ENCODE peak calls at places on chromosomes 12 and 14, in nine cellular contexts. One of them, this sample, is unnamed.

GRCh38 chr12:124660846-124661245 is 93.4 kb upstream of the NCOR2 start:
- DNase-seq in stimulated activated CD8-positive, alpha-beta memory T cell treated with anti-CD3 and anti-CD28 coated beads, Interleukin-15, amount 100 ng/mL, for 24 hours: no peak
- DNase-seq in endothelial cell: no peak
- DNase-seq in kidney glomerular epithelial cell: no peak
- DNase-seq in T-helper 2 cell: no peak
- DNase-seq in iPS DF 6.9: no peak
- DNase-seq in fibroblast of lung: no peak
- DNase-seq in cerebellar cortex: peak
- DNase-seq in mucosa of gallbladder: no peak
- DNase-seq in this sample: no peak

GRCh38 chr14:50619569-50620141 is 48.5 kb downstream of the SAV1 start:
- DNase-seq in stimulated activated CD8-positive, alpha-beta memory T cell treated with anti-CD3 and anti-CD28 coated beads, Interleukin-15, amount 100 ng/mL, for 24 hours: no peak
- DNase-seq in endothelial cell: no peak
- DNase-seq in kidney glomerular epithelial cell: peak
- DNase-seq in T-helper 2 cell: no peak
- DNase-seq in iPS DF 6.9: no peak
- DNase-seq in fibroblast of lung: peak
- DNase-seq in cerebellar cortex: peak
- DNase-seq in mucosa of gallbladder: no peak
- DNase-seq in this sample: no peak

GRCh38 chr12:25254271-25254880 is 3.6 kb upstream of the KRAS start:
- DNase-seq in stimulated activated CD8-positive, alpha-beta memory T cell treated with anti-CD3 and anti-CD28 coated beads, Interleukin-15, amount 100 ng/mL, for 24 hours: no peak
- DNase-seq in endothelial cell: no peak
- DNase-seq in kidney glomerular epithelial cell: peak
- DNase-seq in T-helper 2 cell: no peak
- DNase-seq in iPS DF 6.9: no peak
- DNase-seq in fibroblast of lung: no peak
- DNase-seq in cerebellar cortex: no peak
- DNase-seq in mucosa of gallbladder: no peak
- DNase-seq in this sample: no peak

GRCh38 chr14:43539210-43539609 is 967.9 kb downstream of the FSCB start:
- DNase-seq in stimulated activated CD8-positive, alpha-beta memory T cell treated with anti-CD3 and anti-CD28 coated beads, Interleukin-15, amount 100 ng/mL, for 24 hours: no peak
- DNase-seq in endothelial cell: peak
- DNase-seq in kidney glomerular epithelial cell: peak
- DNase-seq in T-helper 2 cell: no peak
- DNase-seq in iPS DF 6.9: peak
- DNase-seq in fibroblast of lung: peak
- DNase-seq in cerebellar cortex: no peak
- DNase-seq in mucosa of gallbladder: peak
- DNase-seq in this sample: no peak

GRCh38 chr12:71354871-71355270 is 84.7 kb upstream of the LGR5 start:
- DNase-seq in stimulated activated CD8-positive, alpha-beta memory T cell treated with anti-CD3 and anti-CD28 coated beads, Interleukin-15, amount 100 ng/mL, for 24 hours: no peak
- DNase-seq in endothelial cell: no peak
- DNase-seq in kidney glomerular epithelial cell: no peak
- DNase-seq in T-helper 2 cell: no peak
- DNase-seq in iPS DF 6.9: no peak
- DNase-seq in fibroblast of lung: no peak
- DNase-seq in cerebellar cortex: no peak
- DNase-seq in mucosa of gallbladder: no peak
- DNase-seq in this sample: no peak

GRCh38 chr14:38973083-38973700 is 129.8 kb downstream of the SEC23A start:
- DNase-seq in stimulated activated CD8-positive, alpha-beta memory T cell treated with anti-CD3 and anti-CD28 coated beads, Interleukin-15, amount 100 ng/mL, for 24 hours: no peak
- DNase-seq in endothelial cell: no peak
- DNase-seq in kidney glomerular epithelial cell: no peak
- DNase-seq in T-helper 2 cell: no peak
- DNase-seq in iPS DF 6.9: no peak
- DNase-seq in fibroblast of lung: no peak
- DNase-seq in cerebellar cortex: no peak
- DNase-seq in mucosa of gallbladder: no peak
- DNase-seq in this sample: no peak

GRCh38 chr12:90029317-90029716 is 320.7 kb upstream of the ATP2B1 start:
- DNase-seq in stimulated activated CD8-positive, alpha-beta memory T cell treated with anti-CD3 and anti-CD28 coated beads, Interleukin-15, amount 100 ng/mL, for 24 hours: no peak
- DNase-seq in endothelial cell: no peak
- DNase-seq in kidney glomerular epithelial cell: no peak
- DNase-seq in T-helper 2 cell: no peak
- DNase-seq in iPS DF 6.9: no peak
- DNase-seq in fibroblast of lung: no peak
- DNase-seq in cerebellar cortex: peak
- DNase-seq in mucosa of gallbladder: no peak
- DNase-seq in this sample: no peak

GRCh38 chr12:57011438-57012424 is 4.6 kb downstream of the TAC3 start:
- DNase-seq in stimulated activated CD8-positive, alpha-beta memory T cell treated with anti-CD3 and anti-CD28 coated beads, Interleukin-15, amount 100 ng/mL, for 24 hours: no peak
- DNase-seq in endothelial cell: no peak
- DNase-seq in kidney glomerular epithelial cell: no peak
- DNase-seq in T-helper 2 cell: no peak
- DNase-seq in iPS DF 6.9: no peak
- DNase-seq in fibroblast of lung: no peak
- DNase-seq in cerebellar cortex: no peak
- DNase-seq in mucosa of gallbladder: no peak
- DNase-seq in this sample: no peak

GRCh38 chr12:49038291-49038955 is 19.8 kb upstream of the PRKAG1 start:
- DNase-seq in stimulated activated CD8-positive, alpha-beta memory T cell treated with anti-CD3 and anti-CD28 coated beads, Interleukin-15, amount 100 ng/mL, for 24 hours: no peak
- DNase-seq in endothelial cell: no peak
- DNase-seq in kidney glomerular epithelial cell: no peak
- DNase-seq in T-helper 2 cell: no peak
- DNase-seq in iPS DF 6.9: no peak
- DNase-seq in fibroblast of lung: no peak
- DNase-seq in cerebellar cortex: peak
- DNase-seq in mucosa of gallbladder: no peak
- DNase-seq in this sample: no peak

GRCh38 chr12:116677202-116677651 is 60.6 kb downstream of the SPRING1 start:
- DNase-seq in stimulated activated CD8-positive, alpha-beta memory T cell treated with anti-CD3 and anti-CD28 coated beads, Interleukin-15, amount 100 ng/mL, for 24 hours: no peak
- DNase-seq in endothelial cell: no peak
- DNase-seq in kidney glomerular epithelial cell: no peak
- DNase-seq in T-helper 2 cell: no peak
- DNase-seq in iPS DF 6.9: no peak
- DNase-seq in fibroblast of lung: no peak
- DNase-seq in cerebellar cortex: no peak
- DNase-seq in mucosa of gallbladder: no peak
- DNase-seq in this sample: no peak

GRCh38 chr14:104878582-104878981 is 13.5 kb downstream of the CEP170B start:
- DNase-seq in stimulated activated CD8-positive, alpha-beta memory T cell treated with anti-CD3 and anti-CD28 coated beads, Interleukin-15, amount 100 ng/mL, for 24 hours: no peak
- DNase-seq in endothelial cell: no peak
- DNase-seq in kidney glomerular epithelial cell: no peak
- DNase-seq in T-helper 2 cell: no peak
- DNase-seq in iPS DF 6.9: no peak
- DNase-seq in fibroblast of lung: no peak
- DNase-seq in cerebellar cortex: peak
- DNase-seq in mucosa of gallbladder: no peak
- DNase-seq in this sample: no peak

GRCh38 chr12:91053951-91054715 is 3.7 kb downstream of the KERA start:
- DNase-seq in stimulated activated CD8-positive, alpha-beta memory T cell treated with anti-CD3 and anti-CD28 coated beads, Interleukin-15, amount 100 ng/mL, for 24 hours: no peak
- DNase-seq in endothelial cell: no peak
- DNase-seq in kidney glomerular epithelial cell: no peak
- DNase-seq in T-helper 2 cell: no peak
- DNase-seq in iPS DF 6.9: no peak
- DNase-seq in fibroblast of lung: peak
- DNase-seq in cerebellar cortex: no peak
- DNase-seq in mucosa of gallbladder: peak
- DNase-seq in this sample: no peak

GRCh38 chr12:12032771-12033588 is 37.8 kb upstream of the BCL2L14 start:
- DNase-seq in stimulated activated CD8-positive, alpha-beta memory T cell treated with anti-CD3 and anti-CD28 coated beads, Interleukin-15, amount 100 ng/mL, for 24 hours: no peak
- DNase-seq in endothelial cell: peak
- DNase-seq in kidney glomerular epithelial cell: peak
- DNase-seq in T-helper 2 cell: peak
- DNase-seq in iPS DF 6.9: peak
- DNase-seq in fibroblast of lung: peak
- DNase-seq in cerebellar cortex: peak
- DNase-seq in mucosa of gallbladder: peak
- DNase-seq in this sample: peak

GRCh38 chr12:117035287-117035686 is 63.9 kb downstream of the TESC start:
- DNase-seq in stimulated activated CD8-positive, alpha-beta memory T cell treated with anti-CD3 and anti-CD28 coated beads, Interleukin-15, amount 100 ng/mL, for 24 hours: no peak
- DNase-seq in endothelial cell: no peak
- DNase-seq in kidney glomerular epithelial cell: no peak
- DNase-seq in T-helper 2 cell: no peak
- DNase-seq in iPS DF 6.9: no peak
- DNase-seq in fibroblast of lung: no peak
- DNase-seq in cerebellar cortex: no peak
- DNase-seq in mucosa of gallbladder: no peak
- DNase-seq in this sample: no peak

This sample was measured in T-helper 22 cell.